ENCODE peak calls at places on chromosomes 4 and X, in seven cellular contexts. J, G, K, X, W, L and Z are unnamed samples.
A peak's percentile ranks its signal among the peaks of the same experiment; 100 is the strongest.

GRCh38 chrX:40346379-40346778 is 234.4 kb upstream of the ATP6AP2 start:
- DNase-seq in G (no peak), X (no peak), K (no peak), L (no peak), J (no peak), W (no peak), Z (no peak)

GRCh38 chr4:8542776-8543525 is 37.2 kb upstream of the GPR78 start:
- DNase-seq in K (no peak), X (peak; percentile 87), J (peak; percentile 17), L (no peak), W (no peak), G (no peak), Z (peak; percentile 53)

GRCh38 chrX:130626521-130626920 is 224.7 kb downstream of the RBMX2 start:
- DNase-seq in W (no peak), K (no peak), J (peak; percentile 13), X (no peak), L (no peak), G (no peak), Z (no peak)

GRCh38 chr4:43402393-43402792 is 509.9 kb downstream of the GRXCR1 start:
- DNase-seq in K (no peak), G (no peak), J (no peak), L (no peak), W (no peak), X (no peak), Z (no peak)

GRCh38 chrX:106726485-106727437 is at the start of gene RNF128:
- DNase-seq in J (peak; percentile 23), X (peak; percentile 11), L (peak; percentile 85), K (no peak), G (peak; percentile 22), W (no peak), Z (peak; percentile 45)

GRCh38 chr4:149265645-149266044 is 550.0 kb downstream of the IQCM start:
- DNase-seq in K (no peak), J (no peak), G (no peak), L (no peak), W (no peak), X (no peak), Z (no peak)

GRCh38 chrX:37314526-37314925 is 34.6 kb upstream of the PRRG1 start:
- DNase-seq in K (no peak), G (no peak), J (peak; percentile 31), L (no peak), X (peak; percentile 62), W (no peak), Z (no peak)

GRCh38 chrX:39576081-39576701 is 521.6 kb downstream of the BCOR start:
- DNase-seq in L (peak; percentile 73), G (no peak), J (no peak), W (no peak), X (no peak), K (no peak), Z (peak; percentile 34)

GRCh38 chr4:85956296-85956955 is 403.4 kb downstream of the MAPK10 start:
- DNase-seq in W (no peak), J (no peak), G (no peak), X (no peak), K (no peak), L (no peak), Z (no peak)

GRCh38 chrX:40058719-40059118 is 39.0 kb downstream of the BCOR start:
- DNase-seq in L (no peak), X (no peak), K (peak; percentile 81), G (no peak), J (no peak), W (no peak), Z (no peak)

GRCh38 chrX:75061701-75062100 is 94.4 kb downstream of the ABCB7 start:
- DNase-seq in K (no peak), L (no peak), G (no peak), X (no peak), J (no peak), W (no peak), Z (no peak)

GRCh38 chr4:36138221-36138620 is 106.1 kb downstream of the ARAP2 start:
- DNase-seq in W (no peak), X (no peak), L (no peak), J (peak; percentile 20), G (no peak), K (no peak), Z (no peak)

GRCh38 chrX:74536142-74537010 is 78.0 kb downstream of the RLIM start:
- DNase-seq in K (peak; percentile 95), W (peak; percentile 90), G (peak; percentile 91), X (peak; percentile 53), J (peak; percentile 89), L (peak; percentile 85), Z (peak; percentile 89)

GRCh38 chr4:66577922-66578321 is 907.6 kb upstream of the EPHA5 start:
- DNase-seq in X (no peak), L (no peak), G (no peak), K (no peak), W (no peak), J (no peak), Z (no peak)

GRCh38 chrX:45716747-45717146 is 516.1 kb upstream of the DIPK2B start:
- DNase-seq in X (no peak), J (no peak), W (no peak), L (no peak), G (no peak), K (no peak), Z (no peak)

GRCh38 chr4:70564033-70564432 is 28.0 kb upstream of the AMBN start:
- DNase-seq in G (no peak), X (no peak), K (no peak), W (no peak), L (no peak), J (no peak), Z (no peak)

GRCh38 chrX:122940199-122940598 is 243.9 kb upstream of the GRIA3 start:
- DNase-seq in L (no peak), W (no peak), J (no peak), X (no peak), G (no peak), K (no peak), Z (no peak)

GRCh38 chr4:151099976-151100417 is 569 bp downstream of the RPS3A start:
- DNase-seq in L (no peak), W (no peak), K (no peak), G (no peak), J (peak; percentile 40), X (no peak), Z (no peak)

GRCh38 chr4:94831607-94832006 is 73.9 kb downstream of the BMPR1B start:
- DNase-seq in W (no peak), L (no peak), K (no peak), X (no peak), G (no peak), J (no peak), Z (no peak)

GRCh38 chr4:122876456-122876855 is 45.9 kb downstream of the NUDT6 start:
- DNase-seq in G (no peak), W (no peak), J (no peak), K (no peak), X (no peak), L (no peak), Z (no peak)

GRCh38 chrX:109732319-109732779 is 708 bp downstream of the ACSL4 start:
- DNase-seq in J (peak; percentile 58), K (no peak), L (no peak), X (no peak), W (no peak), G (no peak), Z (peak; percentile 1)

GRCh38 chrX:40175416-40176255 is 77.9 kb upstream of the BCOR start:
- DNase-seq in K (peak; percentile 94), X (no peak), G (peak; percentile 86), L (peak; percentile 88), W (peak; percentile 66), J (peak; percentile 33), Z (peak; percentile 18)

GRCh38 chrX:48083212-48083611 is 11.8 kb upstream of the ZNF630 start:
- DNase-seq in G (no peak), X (peak; percentile 51), K (no peak), W (no peak), L (peak; percentile 67), J (peak; percentile 47), Z (peak; percentile 3)

GRCh38 chr4:151484396-151485102 is 75.6 kb downstream of the FHIP1A start:
- DNase-seq in G (no peak), W (no peak), X (peak; percentile 86), J (peak; percentile 91), L (peak; percentile 27), K (no peak), Z (peak; percentile 53)

GRCh38 chr4:164866817-164867490 is 10.0 kb upstream of the APELA start:
- DNase-seq in G (no peak), X (no peak), W (no peak), J (no peak), K (no peak), L (peak; percentile 57), Z (no peak)

GRCh38 chr4:52883183-52883621 is 21.1 kb downstream of the RASL11B start:
- DNase-seq in G (no peak), X (no peak), W (no peak), K (no peak), J (no peak), L (peak; percentile 62), Z (no peak)

GRCh38 chrX:18598413-18598812 is 73.5 kb downstream of the RS1 start:
- DNase-seq in X (no peak), J (no peak), K (no peak), L (no peak), W (no peak), G (no peak), Z (no peak)
- H3K4me3 ChIP-seq in X (no peak overlapping the region), J (no peak overlapping the region), K (no peak overlapping the region), L (no peak overlapping the region), W (no peak overlapping the region), G (no peak overlapping the region), Z (no peak overlapping the region)

DNA sequence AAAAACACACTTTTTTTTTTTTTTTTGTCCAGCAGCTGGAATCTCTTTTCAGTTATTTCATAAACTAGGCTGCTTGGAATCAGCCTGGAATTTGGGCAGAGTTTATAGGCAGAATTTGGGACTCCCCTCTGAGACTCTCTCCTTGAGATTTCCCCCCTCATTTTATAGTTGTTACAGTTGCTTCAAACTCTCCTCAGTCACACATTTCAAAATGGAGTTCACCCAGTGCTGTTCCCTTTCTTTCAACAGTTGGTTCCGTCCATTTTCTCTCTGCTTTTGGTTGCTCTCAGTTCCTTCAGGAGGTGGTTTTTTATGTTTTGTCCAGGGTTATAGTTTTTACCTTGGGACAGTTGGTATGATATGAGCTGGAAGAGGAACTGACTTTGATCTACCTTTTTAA is 27.5 kb downstream of the NSD2 start:
- DNase-seq in W (no peak), J (no peak), L (no peak), K (no peak), G (no peak), X (no peak), Z (no peak)
- H3K4me3 ChIP-seq in W (no peak overlapping the region), J (no peak overlapping the region), L (no peak overlapping the region), K (no peak overlapping the region), G (no peak overlapping the region), X (no peak overlapping the region), Z (no peak overlapping the region)

GRCh38 chrX:137563681-137564651 is 2.0 kb upstream of the ZIC3 start:
- DNase-seq in K (no peak), L (peak; percentile 83), J (peak; percentile 23), W (no peak), X (no peak), G (no peak), Z (no peak)
- H3K4me3 ChIP-seq in K (no peak overlapping the region), L (peak overlapping the region; percentile 92), J (peak overlapping the region; percentile 35), W (no peak overlapping the region), X (peak overlapping the region; percentile 12), G (no peak overlapping the region), Z (no peak overlapping the region)

DNA sequence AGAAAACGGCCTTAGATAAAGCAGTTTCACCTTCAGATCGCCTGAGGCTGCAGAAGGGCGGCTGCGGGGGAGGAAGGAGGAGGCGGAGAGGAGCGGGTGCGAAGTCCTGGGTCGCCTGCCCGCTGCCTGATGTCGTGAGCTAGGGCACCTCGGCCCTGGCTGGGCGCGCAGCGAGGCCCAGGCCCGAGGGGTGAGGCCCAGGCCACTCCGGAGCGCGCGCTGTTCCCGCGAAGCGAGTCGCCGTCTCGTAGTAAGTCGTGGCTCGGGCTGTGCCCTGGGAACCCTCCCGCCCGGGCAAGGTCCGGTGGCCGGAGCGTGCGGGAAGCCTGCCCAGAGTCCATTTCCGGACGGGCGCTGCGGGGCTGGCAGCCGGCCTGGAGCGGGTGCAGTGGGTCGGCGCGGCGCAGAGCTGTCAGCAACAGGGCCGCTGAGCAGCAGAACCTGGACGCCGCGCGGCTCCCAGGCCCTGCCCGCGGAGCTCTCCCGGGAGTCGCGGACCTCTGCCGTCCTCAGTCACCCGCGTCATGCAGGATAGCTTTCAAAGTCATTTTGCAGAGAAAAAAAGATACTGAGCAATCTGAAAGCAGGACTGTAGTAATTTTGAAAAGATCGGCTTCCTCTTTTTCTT is 18.7 kb downstream of the TRIM2 start:
- DNase-seq in X (no peak), W (peak; percentile 48), G (peak; percentile 64), L (peak; percentile 78), K (peak; percentile 87), J (peak; percentile 52), Z (peak; percentile 70)
- H3K4me3 ChIP-seq in X (peak overlapping the region; percentile 70), W (peak overlapping the region; percentile 68), G (peak overlapping the region; percentile 81), L (peak overlapping the region; percentile 59), K (peak overlapping the region; percentile 27), J (peak overlapping the region; percentile 64), Z (peak overlapping the region; percentile 62)